ENCODE peak calls at places on chromosomes 2 and 18, in seven cellular contexts. One of them, this sample, is unnamed.

GRCh38 chr18:37430346-37431076 is 135.1 kb downstream of the CELF4 start:
- DNase-seq in SK-N-SH: peak
- DNase-seq in K562: peak
- DNase-seq in T47D: no peak
- DNase-seq in GM12878: no peak
- DNase-seq in HepG2: no peak
- DNase-seq in H1: peak
- DNase-seq in this sample: no peak

GRCh38 chr2:8203354-8203753 is 478.5 kb upstream of the ID2 start:
- DNase-seq in SK-N-SH: peak
- DNase-seq in K562: no peak
- DNase-seq in T47D: no peak
- DNase-seq in GM12878: no peak
- DNase-seq in HepG2: no peak
- DNase-seq in H1: no peak
- DNase-seq in this sample: no peak

GRCh38 chr2:28650261-28650584 is 101.4 kb upstream of the PPP1CB start:
- DNase-seq in SK-N-SH: no peak
- DNase-seq in K562: no peak
- DNase-seq in T47D: no peak
- DNase-seq in GM12878: no peak
- DNase-seq in HepG2: no peak
- DNase-seq in H1: no peak
- DNase-seq in this sample: no peak

GRCh38 chr18:275486-275885 is 7.6 kb upstream of the THOC1 start:
- DNase-seq in SK-N-SH: no peak
- DNase-seq in K562: peak
- DNase-seq in T47D: no peak
- DNase-seq in GM12878: no peak
- DNase-seq in HepG2: no peak
- DNase-seq in H1: no peak
- DNase-seq in this sample: no peak

GRCh38 chr2:72143441-72144356 is 4.0 kb downstream of the CYP26B1 start:
- DNase-seq in SK-N-SH: peak
- DNase-seq in K562: no peak
- DNase-seq in T47D: no peak
- DNase-seq in GM12878: no peak
- DNase-seq in HepG2: no peak
- DNase-seq in H1: no peak
- DNase-seq in this sample: no peak

GRCh38 chr2:152509772-152510491 is 175.0 kb downstream of the FMNL2 start:
- DNase-seq in SK-N-SH: no peak
- DNase-seq in K562: no peak
- DNase-seq in T47D: no peak
- DNase-seq in GM12878: no peak
- DNase-seq in HepG2: no peak
- DNase-seq in H1: no peak
- DNase-seq in this sample: no peak

GRCh38 chr2:139177041-139177440 is 396.9 kb upstream of the NXPH2 start:
- DNase-seq in SK-N-SH: no peak
- DNase-seq in K562: no peak
- DNase-seq in T47D: no peak
- DNase-seq in GM12878: no peak
- DNase-seq in HepG2: no peak
- DNase-seq in H1: no peak
- DNase-seq in this sample: no peak

GRCh38 chr2:42575458-42576064 is 7.1 kb downstream of the MTA3 start:
- DNase-seq in SK-N-SH: no peak
- DNase-seq in K562: no peak
- DNase-seq in T47D: no peak
- DNase-seq in GM12878: no peak
- DNase-seq in HepG2: no peak
- DNase-seq in H1: no peak
- DNase-seq in this sample: no peak

GRCh38 chr2:239826786-239827510 is 198.2 kb downstream of the NDUFA10 start:
- DNase-seq in SK-N-SH: peak
- DNase-seq in K562: no peak
- DNase-seq in T47D: no peak
- DNase-seq in GM12878: no peak
- DNase-seq in HepG2: no peak
- DNase-seq in H1: no peak
- DNase-seq in this sample: no peak

GRCh38 chr2:170454471-170455372 is 260.4 kb upstream of the SP5 start:
- DNase-seq in SK-N-SH: no peak
- DNase-seq in K562: no peak
- DNase-seq in T47D: peak
- DNase-seq in GM12878: no peak
- DNase-seq in HepG2: no peak
- DNase-seq in H1: no peak
- DNase-seq in this sample: no peak

GRCh38 chr2:29187926-29188325 is 72.7 kb downstream of the CLIP4 start:
- DNase-seq in SK-N-SH: no peak
- DNase-seq in K562: no peak
- DNase-seq in T47D: no peak
- DNase-seq in GM12878: no peak
- DNase-seq in HepG2: no peak
- DNase-seq in H1: no peak
- DNase-seq in this sample: no peak

GRCh38 chr2:164896226-164896625 is 54.6 kb upstream of the COBLL1 start:
- DNase-seq in SK-N-SH: no peak
- DNase-seq in K562: no peak
- DNase-seq in T47D: no peak
- DNase-seq in GM12878: no peak
- DNase-seq in HepG2: no peak
- DNase-seq in H1: no peak
- DNase-seq in this sample: no peak

GRCh38 chr2:164898475-164898874 is 56.9 kb downstream of the SLC38A11 start:
- DNase-seq in SK-N-SH: no peak
- DNase-seq in K562: no peak
- DNase-seq in T47D: no peak
- DNase-seq in GM12878: no peak
- DNase-seq in HepG2: peak
- DNase-seq in H1: no peak
- DNase-seq in this sample: no peak

GRCh38 chr2:164897521-164898260 is 56.1 kb upstream of the COBLL1 start:
- DNase-seq in SK-N-SH: no peak
- DNase-seq in K562: no peak
- DNase-seq in T47D: no peak
- DNase-seq in GM12878: no peak
- DNase-seq in HepG2: peak
- DNase-seq in H1: no peak
- DNase-seq in this sample: no peak

GRCh38 chr2:164891460-164891859 is 49.8 kb upstream of the COBLL1 start:
- DNase-seq in SK-N-SH: no peak
- DNase-seq in K562: no peak
- DNase-seq in T47D: no peak
- DNase-seq in GM12878: no peak
- DNase-seq in HepG2: no peak
- DNase-seq in H1: no peak
- DNase-seq in this sample: no peak

DNA sequence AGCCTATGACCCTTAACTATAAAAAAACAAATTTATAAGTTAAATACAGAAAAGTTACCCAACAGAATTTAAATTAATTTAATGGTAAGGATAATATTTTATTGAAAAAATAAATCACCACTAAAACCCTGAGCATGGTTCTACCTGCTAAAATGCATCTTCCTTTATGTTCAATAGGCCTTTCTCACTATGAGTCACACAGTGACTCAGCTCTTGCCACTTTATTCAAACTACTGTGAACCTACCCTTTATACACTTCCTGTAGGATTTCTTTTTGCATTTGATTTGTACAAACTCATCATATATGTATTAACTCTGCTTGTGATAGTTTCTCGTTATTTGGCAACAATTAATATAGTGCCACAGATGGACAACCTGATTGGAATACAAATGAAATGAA is 55.0 kb upstream of the COBLL1 start:
- DNase-seq in SK-N-SH: no peak
- DNase-seq in K562: no peak
- DNase-seq in T47D: no peak
- DNase-seq in GM12878: no peak
- DNase-seq in HepG2: peak
- DNase-seq in H1: no peak
- DNase-seq in this sample: peak
- TF ChIP-seq JUND in SK-N-SH: peak
- TF ChIP-seq JUND in K562: no peak
- TF ChIP-seq JUND in T47D: no peak
- TF ChIP-seq JUND in GM12878: no peak
- TF ChIP-seq JUND in HepG2: no peak
- TF ChIP-seq JUND in H1: no peak
- TF ChIP-seq JUND in this sample: peak

GRCh38 chr2:190443778-190444481 is 35.8 kb downstream of the MFSD6 start:
- DNase-seq in SK-N-SH: peak
- DNase-seq in K562: no peak
- DNase-seq in T47D: peak
- DNase-seq in GM12878: no peak
- DNase-seq in HepG2: no peak
- DNase-seq in H1: no peak
- DNase-seq in this sample: no peak
- TF ChIP-seq JUND in SK-N-SH: no peak
- TF ChIP-seq JUND in K562: no peak
- TF ChIP-seq JUND in T47D: no peak
- TF ChIP-seq JUND in GM12878: no peak
- TF ChIP-seq JUND in HepG2: no peak
- TF ChIP-seq JUND in H1: no peak
- TF ChIP-seq JUND in this sample: no peak

DNA sequence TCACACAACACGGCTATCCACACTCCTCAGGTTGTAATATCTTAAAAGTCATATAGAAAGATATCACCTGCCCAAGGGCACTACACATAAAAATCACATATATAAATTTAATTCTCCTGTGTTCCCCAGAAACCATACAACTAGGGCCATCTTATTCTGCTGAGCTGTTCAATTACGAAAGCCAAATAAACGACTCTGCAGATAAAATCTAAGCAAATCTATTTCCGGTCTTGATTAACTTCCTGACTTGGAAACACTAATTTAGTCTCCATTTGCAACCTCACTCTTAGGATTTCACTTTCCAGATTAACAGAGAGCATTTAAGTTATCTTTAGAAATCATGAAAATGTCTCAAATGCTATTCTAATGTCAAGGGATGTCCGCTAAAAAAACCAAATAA is 23.9 kb upstream of the STK17B start:
- DNase-seq in SK-N-SH: no peak
- DNase-seq in K562: no peak
- DNase-seq in T47D: no peak
- DNase-seq in GM12878: no peak
- DNase-seq in HepG2: no peak
- DNase-seq in H1: no peak
- DNase-seq in this sample: no peak
- TF ChIP-seq JUND in SK-N-SH: no peak
- TF ChIP-seq JUND in K562: no peak
- TF ChIP-seq JUND in T47D: no peak
- TF ChIP-seq JUND in GM12878: no peak
- TF ChIP-seq JUND in HepG2: no peak
- TF ChIP-seq JUND in H1: no peak
- TF ChIP-seq JUND in this sample: no peak

DNA sequence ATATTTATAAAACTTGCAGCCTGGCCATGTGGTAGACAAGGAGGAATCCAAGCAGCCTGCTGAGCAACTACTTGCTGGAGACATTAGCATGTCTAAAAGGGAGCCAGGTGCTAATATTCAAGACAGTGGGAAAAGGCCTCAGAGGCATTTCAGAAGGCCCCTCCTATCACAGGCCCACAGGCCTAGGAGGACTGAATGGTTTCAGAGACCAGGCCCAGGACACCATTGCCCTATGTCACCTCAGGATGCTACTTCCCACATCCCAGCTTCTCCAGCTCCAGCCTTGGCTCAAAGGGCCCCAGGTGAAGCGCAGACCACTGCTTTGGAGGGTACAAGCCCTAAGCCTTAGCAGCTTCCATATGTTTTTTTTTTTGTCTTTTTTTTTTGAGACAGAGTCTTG is 39.0 kb downstream of the TPRKB start:
- DNase-seq in SK-N-SH: no peak
- DNase-seq in K562: no peak
- DNase-seq in T47D: no peak
- DNase-seq in GM12878: no peak
- DNase-seq in HepG2: no peak
- DNase-seq in H1: no peak
- DNase-seq in this sample: no peak
- TF ChIP-seq JUND in SK-N-SH: no peak
- TF ChIP-seq JUND in K562: no peak
- TF ChIP-seq JUND in T47D: no peak
- TF ChIP-seq JUND in GM12878: no peak
- TF ChIP-seq JUND in HepG2: no peak
- TF ChIP-seq JUND in H1: no peak
- TF ChIP-seq JUND in this sample: no peak

DNA sequence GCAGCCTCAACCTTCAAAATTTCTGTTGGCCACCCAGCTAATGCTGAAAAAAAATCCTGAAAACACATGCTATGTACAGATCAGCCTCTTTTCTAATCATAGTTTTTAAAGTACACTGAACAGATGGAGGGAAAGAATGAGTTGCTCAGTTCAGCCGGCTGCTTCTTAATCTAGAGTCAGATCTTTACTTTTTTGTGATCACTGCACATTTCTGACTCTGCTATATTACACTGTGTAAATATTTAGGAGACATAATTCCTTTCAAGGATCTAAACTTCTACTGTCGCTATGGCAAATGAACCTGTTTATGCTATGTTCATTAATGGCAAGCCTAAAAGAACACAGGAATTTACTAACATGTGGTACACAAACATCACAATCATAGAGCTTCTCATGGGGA is 114.2 kb downstream of the SRBD1 start:
- DNase-seq in SK-N-SH: no peak
- DNase-seq in K562: no peak
- DNase-seq in T47D: no peak
- DNase-seq in GM12878: no peak
- DNase-seq in HepG2: no peak
- DNase-seq in H1: no peak
- DNase-seq in this sample: no peak
- TF ChIP-seq JUND in SK-N-SH: no peak
- TF ChIP-seq JUND in K562: no peak
- TF ChIP-seq JUND in T47D: no peak
- TF ChIP-seq JUND in GM12878: no peak
- TF ChIP-seq JUND in HepG2: no peak
- TF ChIP-seq JUND in H1: no peak
- TF ChIP-seq JUND in this sample: no peak